ENCODE peak calls at places on chromosomes 6 and 20, in six cellular contexts. X is ovary, V is heart left ventricle, S is H54, A is adrenal gland, O is HepG2. H is an unnamed sample.

GRCh38 chr6:21595265-21595950 is 1.9 kb downstream of the SOX4 start:
- DNase-seq in X (peak), V (peak), S (no peak), A (peak), O (no peak), H (peak)

GRCh38 chr20:10708342-10709185 is 34.8 kb upstream of the JAG1 start:
- DNase-seq in X (no peak), V (no peak), S (peak), A (no peak), O (peak), H (no peak)

GRCh38 chr6:15577550-15578171 is 85.2 kb downstream of the DTNBP1 start:
- DNase-seq in X (no peak), V (no peak), S (no peak), A (no peak), O (no peak), H (no peak)

GRCh38 chr6:82057846-82058554 is 189.5 kb downstream of the IBTK start:
- DNase-seq in X (no peak), V (peak), S (no peak), A (no peak), O (no peak), H (no peak)

GRCh38 chr20:33516882-33517281 is 27.0 kb downstream of the CBFA2T2 start:
- DNase-seq in X (no peak), V (no peak), S (no peak), A (no peak), O (no peak), H (no peak)

GRCh38 chr6:33958863-33959651 is 155.3 kb upstream of the MLN start:
- DNase-seq in X (no peak), V (no peak), S (no peak), A (no peak), O (no peak), H (no peak)

GRCh38 chr6:125346926-125347563 is 45.3 kb upstream of the HDDC2 start:
- DNase-seq in X (no peak), V (no peak), S (no peak), A (no peak), O (no peak), H (no peak)

GRCh38 chr6:109071125-109071917 is 23.3 kb downstream of the SESN1 start:
- DNase-seq in X (no peak), V (no peak), S (no peak), A (no peak), O (no peak), H (no peak)

GRCh38 chr6:127796713-127797112 is 104.1 kb downstream of the THEMIS start:
- DNase-seq in X (no peak), V (no peak), S (no peak), A (no peak), O (no peak), H (no peak)

GRCh38 chr6:31718294-31718693 is 3.1 kb downstream of the LY6G6D start:
- DNase-seq in X (no peak), V (no peak), S (no peak), A (no peak), O (no peak), H (no peak)

GRCh38 chr20:41242352-41242751 is 75.2 kb downstream of the ZHX3 start:
- DNase-seq in X (no peak), V (no peak), S (no peak), A (no peak), O (peak), H (no peak)

GRCh38 chr6:124131259-124131658 is 327.6 kb downstream of the NKAIN2 start:
- DNase-seq in X (no peak), V (no peak), S (no peak), A (no peak), O (peak), H (no peak)

GRCh38 chr6:16670183-16670582 is 91.1 kb downstream of the ATXN1 start:
- DNase-seq in X (no peak), V (peak), S (no peak), A (peak), O (no peak), H (no peak)

GRCh38 chr6:116405147-116405546 is 34.4 kb downstream of the DSE start:
- DNase-seq in X (no peak), V (no peak), S (no peak), A (no peak), O (no peak), H (no peak)

GRCh38 chr20:58978351-58979190 is 2.5 kb upstream of the NELFCD start:
- DNase-seq in X (no peak), V (no peak), S (no peak), A (no peak), O (no peak), H (no peak)

GRCh38 chr20:8709627-8710026 is 359.3 kb upstream of the PLCB4 start:
- DNase-seq in X (no peak), V (no peak), S (no peak), A (no peak), O (no peak), H (no peak)

GRCh38 chr20:62617711-62618483 is 24.4 kb upstream of the SLCO4A1 start:
- DNase-seq in X (no peak), V (peak), S (peak), A (peak), O (peak), H (peak)

GRCh38 chr6:93419304-93420162 is at the start of gene EPHA7:
- DNase-seq in X (peak), V (peak), S (no peak), A (peak), O (no peak), H (peak)

GRCh38 chr6:159480471-159480870 is 212.6 kb downstream of the SOD2 start:
- DNase-seq in X (no peak), V (no peak), S (no peak), A (no peak), O (no peak), H (no peak)

GRCh38 chr6:20511858-20512257 is 22.4 kb upstream of the CDKAL1 start:
- DNase-seq in X (no peak), V (no peak), S (no peak), A (no peak), O (no peak), H (no peak)

GRCh38 chr20:50188879-50189680 is 1.6 kb upstream of the CEBPB start:
- DNase-seq in X (no peak), V (no peak), S (no peak), A (peak), O (peak), H (peak)

GRCh38 chr6:31529329-31530150 is 778 bp downstream of the MCCD1 start:
- DNase-seq in X (no peak), V (no peak), S (no peak), A (no peak), O (peak), H (no peak)

GRCh38 chr6:47161176-47161687 is 119.1 kb upstream of the ADGRF1 start:
- DNase-seq in X (no peak), V (no peak), S (peak), A (no peak), O (no peak), H (no peak)

GRCh38 chr6:163387317-163387716 is 27.2 kb upstream of the QKI start:
- DNase-seq in X (no peak), V (no peak), S (no peak), A (no peak), O (no peak), H (no peak)

GRCh38 chr20:10639762-10640556 is 33.8 kb downstream of the JAG1 start:
- DNase-seq in X (no peak), V (peak), S (no peak), A (no peak), O (no peak), H (no peak)

GRCh38 chr6:143270026-143270425 is 180.5 kb downstream of the ADAT2 start:
- DNase-seq in X (no peak), V (no peak), S (no peak), A (no peak), O (no peak), H (no peak)

GRCh38 chr6:30357678-30358339 is 12.9 kb downstream of the RPP21 start:
- DNase-seq in X (no peak), V (no peak), S (peak), A (peak), O (peak), H (no peak)

GRCh38 chr6:81241717-81242116 is 510.8 kb downstream of the TENT5A start:
- DNase-seq in X (no peak), V (no peak), S (peak), A (no peak), O (peak), H (no peak)

GRCh38 chr6:150544793-150545192 is 54.9 kb upstream of the PLEKHG1 start:
- DNase-seq in X (no peak), V (no peak), S (no peak), A (no peak), O (no peak), H (no peak)

GRCh38 chr6:31087494-31088089 is 24.8 kb downstream of the C6orf15 start:
- DNase-seq in X (peak), V (peak), S (peak), A (peak), O (peak), H (peak)

GRCh38 chr20:3710027-3710426 is 2.4 kb downstream of the SIGLEC1 start:
- DNase-seq in X (no peak), V (peak), S (no peak), A (no peak), O (no peak), H (no peak)

GRCh38 chr6:7270320-7271204 is 42.4 kb downstream of the SSR1 start:
- DNase-seq in X (no peak), V (no peak), S (no peak), A (peak), O (peak), H (peak)

GRCh38 chr6:111381126-111381525 is 101.9 kb downstream of the REV3L start:
- DNase-seq in X (no peak), V (no peak), S (no peak), A (no peak), O (no peak), H (no peak)

GRCh38 chr20:36463212-36464061 is 77.9 kb upstream of the MYL9 start:
- DNase-seq in X (no peak), V (no peak), S (no peak), A (no peak), O (no peak), H (no peak)

GRCh38 chr20:36466089-36466488 is 75.2 kb upstream of the MYL9 start:
- DNase-seq in X (no peak), V (no peak), S (no peak), A (no peak), O (no peak), H (no peak)

GRCh38 chr20:36462440-36463211 is 78.7 kb upstream of the MYL9 start:
- DNase-seq in X (peak), V (peak), S (no peak), A (peak), O (no peak), H (peak)

GRCh38 chr20:36467076-36467999 is 74.0 kb upstream of the MYL9 start:
- DNase-seq in X (peak), V (peak), S (peak), A (no peak), O (no peak), H (peak)

GRCh38 chr20:36465109-36466080 is 75.9 kb upstream of the MYL9 start:
- DNase-seq in X (no peak), V (peak), S (peak), A (peak), O (peak), H (no peak)
- TF ChIP-seq POLR2A in X (no peak), V (peak), S (peak), A (no peak), O (no peak), H (no peak)

GRCh38 chr6:37173573-37174195 is 3.7 kb downstream of the PIM1 start:
- DNase-seq in X (no peak), V (no peak), S (no peak), A (no peak), O (no peak), H (no peak)

GRCh38 chr6:37172991-37173572 is 3.1 kb downstream of the PIM1 start:
- DNase-seq in X (no peak), V (no peak), S (no peak), A (no peak), O (no peak), H (no peak)

GRCh38 chr6:37171141-37171969 is 1.4 kb downstream of the PIM1 start:
- DNase-seq in X (peak), V (peak), S (peak), A (peak), O (no peak), H (peak)

GRCh38 chr6:37170273-37171140 is 555 bp downstream of the PIM1 start:
- DNase-seq in X (peak), V (peak), S (peak), A (peak), O (no peak), H (no peak)

GRCh38 chr6:37171970-37172812 is 2.2 kb downstream of the PIM1 start:
- DNase-seq in X (peak), V (peak), S (peak), A (peak), O (peak), H (peak)
- TF ChIP-seq POLR2A in X (peak), V (no peak), S (no peak), A (no peak), O (no peak), H (peak)

DNA sequence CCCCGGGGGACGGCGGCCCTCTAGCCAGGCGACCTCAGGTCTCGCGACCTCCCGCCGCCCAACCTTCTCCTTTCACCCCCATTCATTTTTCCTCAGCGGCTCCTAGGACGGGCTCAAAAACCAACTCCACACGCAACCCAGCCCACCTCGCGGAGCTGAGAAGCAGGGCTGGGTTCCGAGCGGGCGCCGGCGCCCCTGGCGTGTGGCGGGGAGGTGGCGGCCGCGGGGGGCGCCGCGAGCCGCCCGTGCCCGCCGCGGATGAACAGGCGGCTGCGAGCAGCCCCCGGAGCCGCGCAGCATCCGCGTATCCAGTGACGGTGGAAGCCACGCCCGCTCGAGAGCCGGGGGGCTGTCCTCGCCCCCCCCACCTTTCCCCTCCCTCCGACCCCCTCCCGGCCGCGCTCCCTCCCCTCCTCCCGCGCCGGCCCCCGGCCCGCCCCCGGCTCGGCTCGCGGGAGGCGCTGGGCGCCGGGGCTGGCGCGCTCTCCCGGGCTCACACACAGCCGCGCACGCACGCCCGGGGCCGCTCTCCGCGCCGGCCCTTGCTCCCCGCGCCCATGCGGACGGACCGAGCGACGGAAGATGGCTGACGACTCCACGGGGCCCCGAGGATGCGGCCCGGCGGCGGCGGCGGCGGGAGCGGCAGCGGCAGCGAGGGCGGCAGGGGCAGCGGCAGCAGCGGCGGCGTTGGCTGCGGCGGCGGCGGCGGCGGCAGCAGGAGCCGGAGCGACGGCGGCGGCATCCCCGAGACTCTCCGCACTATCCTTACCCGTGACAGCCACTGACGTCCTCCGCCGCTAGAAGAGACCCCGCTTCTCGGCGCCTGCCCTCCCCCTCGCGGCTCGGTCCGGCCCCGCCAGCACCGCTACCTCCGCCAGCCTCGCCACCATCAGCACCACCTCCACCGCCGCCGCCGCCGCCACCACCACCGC is at the start of gene SOBP:
- DNase-seq in X (peak), V (peak), S (no peak), A (peak), O (peak), H (peak)
- TF ChIP-seq POLR2A in X (no peak), V (no peak), S (no peak), A (no peak), O (peak), H (no peak)

DNA sequence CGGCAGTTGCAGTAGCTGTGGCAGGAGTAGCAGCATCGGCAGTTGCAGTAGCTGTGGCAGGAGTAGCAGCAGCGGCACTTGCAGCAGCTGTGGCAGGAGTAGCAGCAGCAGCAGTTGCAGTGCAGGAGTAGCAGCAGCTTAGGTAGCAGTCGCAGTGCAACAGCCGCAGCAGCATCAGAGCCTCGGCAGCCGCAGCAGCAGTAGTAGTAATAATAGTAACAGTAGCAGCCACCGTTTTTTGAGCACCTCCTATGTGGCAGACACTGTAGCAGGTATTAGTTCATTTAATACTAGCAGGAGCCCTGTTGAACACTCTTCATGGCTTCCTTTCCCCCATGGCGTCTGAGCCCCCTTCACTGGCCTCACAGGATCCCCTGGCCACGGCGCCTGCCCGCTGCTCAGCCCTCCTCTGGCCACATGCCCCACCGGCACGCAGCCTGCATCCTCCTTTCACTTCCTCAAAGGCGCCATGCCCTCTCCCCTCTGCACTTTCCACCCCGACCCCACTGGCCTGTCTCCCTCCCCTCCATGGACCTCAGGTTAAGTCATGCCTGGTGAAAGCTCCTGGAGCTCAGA is 19.1 kb upstream of the IRF4 start:
- DNase-seq in X (no peak), V (no peak), S (no peak), A (no peak), O (no peak), H (no peak)
- TF ChIP-seq POLR2A in X (no peak), V (no peak), S (no peak), A (no peak), O (no peak), H (no peak)

H was measured in right lobe of liver.